ENCODE peak calls at places on chromosomes 16 and 17, in eight cellular contexts. One of them, this sample, is unnamed.

GRCh38 chr17:78341559-78342437 is 18.1 kb downstream of the SOCS3 start:
- DNase-seq in heart right ventricle: peak; percentile 86
- DNase-seq in effector memory CD4-positive, alpha-beta T cell: no peak
- DNase-seq in spleen: peak; percentile 92
- DNase-seq in cardiac fibroblast: peak; percentile 91
- DNase-seq in foreskin fibroblast: peak; percentile 83
- DNase-seq in fibroblast of the aortic adventitia: peak; percentile 81
- DNase-seq in AG04450: no peak
- DNase-seq in this sample: no peak

GRCh38 chr16:11198817-11199216 is 57.2 kb downstream of the SOCS1 start:
- DNase-seq in heart right ventricle: no peak
- DNase-seq in effector memory CD4-positive, alpha-beta T cell: no peak
- DNase-seq in spleen: no peak
- DNase-seq in cardiac fibroblast: no peak
- DNase-seq in foreskin fibroblast: no peak
- DNase-seq in fibroblast of the aortic adventitia: no peak
- DNase-seq in AG04450: no peak
- DNase-seq in this sample: no peak

GRCh38 chr17:79115487-79115886 is 40.9 kb downstream of the ENGASE start:
- DNase-seq in heart right ventricle: no peak
- DNase-seq in effector memory CD4-positive, alpha-beta T cell: no peak
- DNase-seq in spleen: no peak
- DNase-seq in cardiac fibroblast: no peak
- DNase-seq in foreskin fibroblast: no peak
- DNase-seq in fibroblast of the aortic adventitia: no peak
- DNase-seq in AG04450: no peak
- DNase-seq in this sample: no peak

GRCh38 chr16:88102597-88102996 is 151.4 kb downstream of the BANP start:
- DNase-seq in heart right ventricle: no peak
- DNase-seq in effector memory CD4-positive, alpha-beta T cell: no peak
- DNase-seq in spleen: peak; percentile 47
- DNase-seq in cardiac fibroblast: no peak
- DNase-seq in foreskin fibroblast: no peak
- DNase-seq in fibroblast of the aortic adventitia: no peak
- DNase-seq in AG04450: no peak
- DNase-seq in this sample: no peak

GRCh38 chr17:661509-661908 is 53.1 kb downstream of the VPS53 start:
- DNase-seq in heart right ventricle: no peak
- DNase-seq in effector memory CD4-positive, alpha-beta T cell: no peak
- DNase-seq in spleen: no peak
- DNase-seq in cardiac fibroblast: no peak
- DNase-seq in foreskin fibroblast: no peak
- DNase-seq in fibroblast of the aortic adventitia: no peak
- DNase-seq in AG04450: no peak
- DNase-seq in this sample: no peak

GRCh38 chr16:11245222-11245737 is 10.7 kb downstream of the SOCS1 start:
- DNase-seq in heart right ventricle: no peak
- DNase-seq in effector memory CD4-positive, alpha-beta T cell: no peak
- DNase-seq in spleen: no peak
- DNase-seq in cardiac fibroblast: no peak
- DNase-seq in foreskin fibroblast: no peak
- DNase-seq in fibroblast of the aortic adventitia: no peak
- DNase-seq in AG04450: no peak
- DNase-seq in this sample: no peak

GRCh38 chr16:9895817-9896216 is 286.4 kb downstream of the GRIN2A start:
- DNase-seq in heart right ventricle: no peak
- DNase-seq in effector memory CD4-positive, alpha-beta T cell: no peak
- DNase-seq in spleen: no peak
- DNase-seq in cardiac fibroblast: no peak
- DNase-seq in foreskin fibroblast: no peak
- DNase-seq in fibroblast of the aortic adventitia: no peak
- DNase-seq in AG04450: no peak
- DNase-seq in this sample: no peak

GRCh38 chr16:71762186-71762585 is 37.7 kb upstream of the PHLPP2 start:
- DNase-seq in heart right ventricle: no peak
- DNase-seq in effector memory CD4-positive, alpha-beta T cell: no peak
- DNase-seq in spleen: no peak
- DNase-seq in cardiac fibroblast: peak; percentile 33
- DNase-seq in foreskin fibroblast: peak; percentile 19
- DNase-seq in fibroblast of the aortic adventitia: peak; percentile 16
- DNase-seq in AG04450: no peak
- DNase-seq in this sample: peak; percentile 7

GRCh38 chr17:83075270-83075880 is 4.0 kb upstream of the METRNL start:
- DNase-seq in heart right ventricle: no peak
- DNase-seq in effector memory CD4-positive, alpha-beta T cell: no peak
- DNase-seq in spleen: no peak
- DNase-seq in cardiac fibroblast: no peak
- DNase-seq in foreskin fibroblast: no peak
- DNase-seq in fibroblast of the aortic adventitia: no peak
- DNase-seq in AG04450: no peak
- DNase-seq in this sample: no peak

GRCh38 chr17:15999141-15999973 is at the start of the genes TTC19 and ZSWIM7:
- DNase-seq in heart right ventricle: peak; percentile 98
- DNase-seq in effector memory CD4-positive, alpha-beta T cell: peak; percentile 91
- DNase-seq in spleen: peak; percentile 100
- DNase-seq in cardiac fibroblast: peak; percentile 96
- DNase-seq in foreskin fibroblast: peak; percentile 94
- DNase-seq in fibroblast of the aortic adventitia: peak; percentile 91
- DNase-seq in AG04450: peak; percentile 81
- DNase-seq in this sample: peak; percentile 90

GRCh38 chr17:16001498-16001897 is 1.9 kb downstream of the TTC19 start:
- DNase-seq in heart right ventricle: no peak
- DNase-seq in effector memory CD4-positive, alpha-beta T cell: no peak
- DNase-seq in spleen: no peak
- DNase-seq in cardiac fibroblast: peak; percentile 34
- DNase-seq in foreskin fibroblast: peak; percentile 7
- DNase-seq in fibroblast of the aortic adventitia: peak; percentile 42
- DNase-seq in AG04450: no peak
- DNase-seq in this sample: no peak

GRCh38 chr17:15996322-15996721 is 3.2 kb downstream of the ZSWIM7 start:
- DNase-seq in heart right ventricle: no peak
- DNase-seq in effector memory CD4-positive, alpha-beta T cell: no peak
- DNase-seq in spleen: no peak
- DNase-seq in cardiac fibroblast: no peak
- DNase-seq in foreskin fibroblast: no peak
- DNase-seq in fibroblast of the aortic adventitia: no peak
- DNase-seq in AG04450: no peak
- DNase-seq in this sample: no peak

GRCh38 chr17:15999974-16000827 is 577 bp downstream of the TTC19 start:
- DNase-seq in heart right ventricle: peak; percentile 50
- DNase-seq in effector memory CD4-positive, alpha-beta T cell: no peak
- DNase-seq in spleen: no peak
- DNase-seq in cardiac fibroblast: peak; percentile 44
- DNase-seq in foreskin fibroblast: peak; percentile 9
- DNase-seq in fibroblast of the aortic adventitia: peak; percentile 50
- DNase-seq in AG04450: no peak
- DNase-seq in this sample: peak; percentile 20

DNA sequence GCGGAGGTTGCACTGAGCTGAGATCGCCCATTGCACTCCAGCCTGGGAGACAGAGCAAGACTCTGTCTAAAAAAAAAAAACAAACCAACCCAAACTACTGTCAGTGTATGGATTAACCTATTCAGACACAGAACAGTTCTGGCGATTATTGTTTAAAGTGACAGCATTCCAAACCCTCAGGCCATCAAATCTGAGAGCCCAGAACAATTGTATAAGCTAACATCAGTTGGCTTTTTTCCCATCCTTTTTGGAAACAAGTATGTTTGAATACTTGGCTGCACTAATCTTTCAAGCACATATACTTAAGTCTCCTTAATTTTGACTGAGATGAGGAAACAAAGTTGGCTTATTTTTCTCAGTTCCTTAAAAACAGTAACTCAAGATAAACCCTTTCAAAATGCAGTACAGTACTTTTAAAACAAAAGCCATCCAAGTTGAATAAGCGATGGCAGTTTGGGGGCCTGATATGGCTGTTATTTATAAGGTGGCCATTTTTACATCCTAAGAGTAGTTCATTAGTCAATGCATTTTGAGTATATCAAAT is 1.4 kb downstream of the ZSWIM7 start:
- DNase-seq in heart right ventricle: no peak
- DNase-seq in effector memory CD4-positive, alpha-beta T cell: no peak
- DNase-seq in spleen: no peak
- DNase-seq in cardiac fibroblast: peak; percentile 39
- DNase-seq in foreskin fibroblast: no peak
- DNase-seq in fibroblast of the aortic adventitia: peak; percentile 46
- DNase-seq in AG04450: no peak
- DNase-seq in this sample: no peak
- H3K4me3 ChIP-seq in heart right ventricle: peak overlapping the region; percentile 88
- H3K4me3 ChIP-seq in effector memory CD4-positive, alpha-beta T cell: no peak overlapping the region
- H3K4me3 ChIP-seq in spleen: peak overlapping the region; percentile 73
- H3K4me3 ChIP-seq in cardiac fibroblast: no peak overlapping the region
- H3K4me3 ChIP-seq in foreskin fibroblast: no peak overlapping the region
- H3K4me3 ChIP-seq in fibroblast of the aortic adventitia: no peak overlapping the region
- H3K4me3 ChIP-seq in AG04450: no peak overlapping the region
- H3K4me3 ChIP-seq in this sample: no peak overlapping the region

GRCh38 chr17:72421128-72422092 is 300.6 kb downstream of the SOX9 start:
- DNase-seq in heart right ventricle: no peak
- DNase-seq in effector memory CD4-positive, alpha-beta T cell: no peak
- DNase-seq in spleen: no peak
- DNase-seq in cardiac fibroblast: peak; percentile 88
- DNase-seq in foreskin fibroblast: peak; percentile 93
- DNase-seq in fibroblast of the aortic adventitia: peak; percentile 87
- DNase-seq in AG04450: peak; percentile 85
- DNase-seq in this sample: peak; percentile 98
- H3K4me3 ChIP-seq in heart right ventricle: no peak overlapping the region
- H3K4me3 ChIP-seq in effector memory CD4-positive, alpha-beta T cell: no peak overlapping the region
- H3K4me3 ChIP-seq in spleen: no peak overlapping the region
- H3K4me3 ChIP-seq in cardiac fibroblast: no peak overlapping the region
- H3K4me3 ChIP-seq in foreskin fibroblast: no peak overlapping the region
- H3K4me3 ChIP-seq in fibroblast of the aortic adventitia: no peak overlapping the region
- H3K4me3 ChIP-seq in AG04450: no peak overlapping the region
- H3K4me3 ChIP-seq in this sample: no peak overlapping the region

GRCh38 chr16:8828541-8829165 is 31.0 kb downstream of the PMM2 start:
- DNase-seq in heart right ventricle: no peak
- DNase-seq in effector memory CD4-positive, alpha-beta T cell: no peak
- DNase-seq in spleen: no peak
- DNase-seq in cardiac fibroblast: no peak
- DNase-seq in foreskin fibroblast: no peak
- DNase-seq in fibroblast of the aortic adventitia: no peak
- DNase-seq in AG04450: no peak
- DNase-seq in this sample: no peak

GRCh38 chr16:8832383-8833100 is 34.9 kb downstream of the PMM2 start:
- DNase-seq in heart right ventricle: no peak
- DNase-seq in effector memory CD4-positive, alpha-beta T cell: no peak
- DNase-seq in spleen: no peak
- DNase-seq in cardiac fibroblast: no peak
- DNase-seq in foreskin fibroblast: no peak
- DNase-seq in fibroblast of the aortic adventitia: no peak
- DNase-seq in AG04450: no peak
- DNase-seq in this sample: no peak

GRCh38 chr16:8826278-8826879 is 28.7 kb downstream of the PMM2 start:
- DNase-seq in heart right ventricle: no peak
- DNase-seq in effector memory CD4-positive, alpha-beta T cell: no peak
- DNase-seq in spleen: no peak
- DNase-seq in cardiac fibroblast: no peak
- DNase-seq in foreskin fibroblast: no peak
- DNase-seq in fibroblast of the aortic adventitia: no peak
- DNase-seq in AG04450: no peak
- DNase-seq in this sample: no peak

DNA sequence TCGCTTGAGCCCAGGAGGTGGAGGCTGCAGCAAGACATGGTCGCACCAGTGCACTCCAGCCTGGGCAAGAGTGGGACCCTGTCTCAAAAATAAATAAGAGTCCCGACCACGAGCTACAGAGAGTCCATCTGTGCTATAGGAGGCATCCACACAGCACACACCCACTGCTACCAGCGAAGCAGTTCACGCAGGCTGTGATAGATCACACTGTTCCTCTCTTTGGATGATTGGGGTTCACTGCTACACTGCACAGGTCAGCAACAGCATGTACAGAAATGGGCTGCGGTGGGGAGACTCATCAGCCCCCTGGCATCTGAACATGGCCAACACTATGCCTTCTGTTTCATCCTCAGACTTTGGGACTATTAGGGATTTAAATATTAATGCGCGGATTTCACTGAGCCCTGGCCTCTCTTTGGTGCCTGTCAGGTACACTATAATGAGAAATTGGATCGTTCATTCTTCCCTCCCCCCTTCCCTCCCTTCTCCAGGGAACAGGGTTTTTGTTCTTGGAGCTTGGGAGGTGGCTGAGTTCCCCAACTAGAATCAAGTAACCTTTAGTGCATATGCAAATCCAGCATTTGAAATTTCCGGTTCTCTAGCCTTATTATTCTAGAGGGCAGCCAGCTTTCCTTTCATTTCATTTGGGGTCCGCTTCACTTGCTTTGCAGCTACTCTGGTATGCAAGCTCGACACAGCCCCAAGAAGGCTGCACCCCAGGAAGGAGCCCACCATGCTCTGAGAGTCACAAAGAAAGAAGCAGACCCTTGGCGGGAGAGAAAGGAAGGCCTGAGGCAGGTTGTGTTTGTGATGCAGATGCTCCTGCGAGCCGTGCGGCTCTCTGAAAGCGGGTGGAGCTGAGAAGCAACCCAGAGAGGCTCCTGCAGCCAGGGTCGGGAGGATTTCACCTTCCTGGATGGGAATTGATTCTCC is 34.1 kb downstream of the PMM2 start:
- DNase-seq in heart right ventricle: no peak
- DNase-seq in effector memory CD4-positive, alpha-beta T cell: no peak
- DNase-seq in spleen: no peak
- DNase-seq in cardiac fibroblast: no peak
- DNase-seq in foreskin fibroblast: no peak
- DNase-seq in fibroblast of the aortic adventitia: no peak
- DNase-seq in AG04450: no peak
- DNase-seq in this sample: no peak
- H3K4me3 ChIP-seq in heart right ventricle: no peak overlapping the region
- H3K4me3 ChIP-seq in effector memory CD4-positive, alpha-beta T cell: no peak overlapping the region
- H3K4me3 ChIP-seq in spleen: no peak overlapping the region
- H3K4me3 ChIP-seq in cardiac fibroblast: no peak overlapping the region
- H3K4me3 ChIP-seq in foreskin fibroblast: no peak overlapping the region
- H3K4me3 ChIP-seq in fibroblast of the aortic adventitia: no peak overlapping the region
- H3K4me3 ChIP-seq in AG04450: no peak overlapping the region
- H3K4me3 ChIP-seq in this sample: no peak overlapping the region

DNA sequence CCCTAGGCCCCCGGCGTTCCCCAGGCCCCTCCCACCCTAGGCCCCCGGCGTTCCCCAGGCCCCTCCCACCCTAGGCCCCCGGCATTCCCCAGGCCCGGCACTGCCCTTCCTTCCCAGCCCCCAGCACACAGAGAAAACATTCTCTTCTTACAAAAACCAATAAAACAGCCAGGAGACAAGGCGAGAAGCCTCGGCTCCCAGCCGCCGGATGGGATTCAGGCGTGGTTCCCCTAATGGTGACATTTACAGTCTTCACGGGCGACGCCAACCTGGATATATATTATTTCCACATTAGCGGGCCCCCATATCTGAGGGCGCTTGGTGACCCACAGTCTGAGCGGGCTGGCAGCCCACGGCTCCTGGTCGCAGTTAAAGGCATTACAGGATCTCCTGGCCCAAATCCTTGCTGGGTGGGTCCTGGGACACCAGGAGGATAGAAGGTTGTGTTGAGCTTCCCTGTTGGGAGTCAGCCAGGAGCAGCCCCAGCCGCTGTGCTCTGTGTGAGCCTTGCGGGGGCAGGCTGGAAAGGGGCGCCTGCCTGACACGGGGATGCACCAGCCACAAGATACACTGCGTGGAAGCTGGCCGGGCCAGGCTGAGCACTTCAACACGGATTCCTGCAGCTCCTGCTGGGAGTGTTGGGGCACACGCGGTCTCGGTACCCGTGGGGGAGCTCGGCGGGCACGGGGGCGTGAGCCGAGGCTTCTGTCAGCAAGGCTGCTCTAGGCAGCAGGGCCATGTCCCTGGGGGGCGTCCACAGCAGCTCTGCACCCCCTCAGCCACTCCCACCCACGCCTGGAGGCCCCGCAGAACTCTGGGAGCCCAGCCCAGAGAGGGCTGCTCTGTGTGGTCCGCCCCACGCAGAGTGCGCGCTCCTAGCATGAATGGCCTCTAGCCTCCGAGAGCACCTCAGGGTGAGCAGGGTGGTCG is 83.7 kb downstream of the LMF1 start:
- DNase-seq in heart right ventricle: no peak
- DNase-seq in effector memory CD4-positive, alpha-beta T cell: no peak
- DNase-seq in spleen: no peak
- DNase-seq in cardiac fibroblast: no peak
- DNase-seq in foreskin fibroblast: no peak
- DNase-seq in fibroblast of the aortic adventitia: no peak
- DNase-seq in AG04450: no peak
- DNase-seq in this sample: no peak
- H3K4me3 ChIP-seq in heart right ventricle: no peak overlapping the region
- H3K4me3 ChIP-seq in effector memory CD4-positive, alpha-beta T cell: no peak overlapping the region
- H3K4me3 ChIP-seq in spleen: no peak overlapping the region
- H3K4me3 ChIP-seq in cardiac fibroblast: no peak overlapping the region
- H3K4me3 ChIP-seq in foreskin fibroblast: no peak overlapping the region
- H3K4me3 ChIP-seq in fibroblast of the aortic adventitia: no peak overlapping the region
- H3K4me3 ChIP-seq in AG04450: no peak overlapping the region
- H3K4me3 ChIP-seq in this sample: no peak overlapping the region

This sample was measured in brain microvascular endothelial cell.